ENCODE peak calls at places on chromosomes 11 and 22, in nine cellular contexts. One of them, this sample, is unnamed.

GRCh38 chr11:124861670-124862069 is 3.6 kb upstream of the ROBO3 start:
- DNase-seq in fibroblast of lung: no peak
- DNase-seq in CD8-positive, alpha-beta T cell: no peak
- DNase-seq in BE2C: no peak
- DNase-seq in trophoblast cell: no peak
- DNase-seq in naive thymus-derived CD4-positive, alpha-beta T cell: no peak
- DNase-seq in CD8-positive, alpha-beta memory T cell: no peak
- DNase-seq in prostate gland: no peak
- DNase-seq in mucosa of descending colon: no peak
- DNase-seq in this sample: no peak

GRCh38 chr11:77617892-77618291 is 19.7 kb downstream of the CLNS1A start:
- DNase-seq in mucosa of descending colon: no peak
- DNase-seq in CD8-positive, alpha-beta T cell: no peak
- DNase-seq in prostate gland: no peak
- DNase-seq in trophoblast cell: no peak
- DNase-seq in CD8-positive, alpha-beta memory T cell: no peak
- DNase-seq in naive thymus-derived CD4-positive, alpha-beta T cell: no peak
- DNase-seq in fibroblast of lung: no peak
- DNase-seq in BE2C: no peak
- DNase-seq in this sample: no peak

GRCh38 chr11:81070948-81071347 is 1630.1 kb upstream of the TENM4 start:
- DNase-seq in BE2C: no peak
- DNase-seq in fibroblast of lung: no peak
- DNase-seq in trophoblast cell: no peak
- DNase-seq in mucosa of descending colon: no peak
- DNase-seq in prostate gland: no peak
- DNase-seq in CD8-positive, alpha-beta T cell: no peak
- DNase-seq in CD8-positive, alpha-beta memory T cell: no peak
- DNase-seq in naive thymus-derived CD4-positive, alpha-beta T cell: no peak
- DNase-seq in this sample: no peak

GRCh38 chr22:37675930-37676571 is 615 bp downstream of the LGALS1 start:
- DNase-seq in CD8-positive, alpha-beta T cell: no peak
- DNase-seq in mucosa of descending colon: peak; percentile 62
- DNase-seq in fibroblast of lung: peak; percentile 58
- DNase-seq in naive thymus-derived CD4-positive, alpha-beta T cell: no peak
- DNase-seq in prostate gland: no peak
- DNase-seq in CD8-positive, alpha-beta memory T cell: no peak
- DNase-seq in BE2C: peak; percentile 37
- DNase-seq in trophoblast cell: no peak
- DNase-seq in this sample: no peak

GRCh38 chr11:110251837-110252236 is 44.6 kb downstream of the RDX start:
- DNase-seq in fibroblast of lung: peak; percentile 43
- DNase-seq in mucosa of descending colon: no peak
- DNase-seq in prostate gland: no peak
- DNase-seq in naive thymus-derived CD4-positive, alpha-beta T cell: no peak
- DNase-seq in CD8-positive, alpha-beta memory T cell: no peak
- DNase-seq in trophoblast cell: no peak
- DNase-seq in BE2C: no peak
- DNase-seq in CD8-positive, alpha-beta T cell: no peak
- DNase-seq in this sample: no peak

GRCh38 chr22:50724616-50725015 is 13.4 kb upstream of the ACR start:
- DNase-seq in mucosa of descending colon: no peak
- DNase-seq in BE2C: no peak
- DNase-seq in CD8-positive, alpha-beta T cell: no peak
- DNase-seq in fibroblast of lung: no peak
- DNase-seq in naive thymus-derived CD4-positive, alpha-beta T cell: no peak
- DNase-seq in trophoblast cell: no peak
- DNase-seq in CD8-positive, alpha-beta memory T cell: no peak
- DNase-seq in prostate gland: no peak
- DNase-seq in this sample: no peak

GRCh38 chr22:23218867-23219251 is 38.5 kb downstream of the BCR start:
- DNase-seq in naive thymus-derived CD4-positive, alpha-beta T cell: no peak
- DNase-seq in prostate gland: no peak
- DNase-seq in BE2C: no peak
- DNase-seq in CD8-positive, alpha-beta T cell: no peak
- DNase-seq in CD8-positive, alpha-beta memory T cell: no peak
- DNase-seq in trophoblast cell: no peak
- DNase-seq in fibroblast of lung: peak; percentile 77
- DNase-seq in mucosa of descending colon: peak; percentile 69
- DNase-seq in this sample: peak; percentile 79

GRCh38 chr22:50014655-50015401 is 2.3 kb upstream of the IL17REL start:
- DNase-seq in trophoblast cell: no peak
- DNase-seq in prostate gland: no peak
- DNase-seq in CD8-positive, alpha-beta T cell: no peak
- DNase-seq in mucosa of descending colon: no peak
- DNase-seq in CD8-positive, alpha-beta memory T cell: peak; percentile 22
- DNase-seq in naive thymus-derived CD4-positive, alpha-beta T cell: no peak
- DNase-seq in BE2C: peak; percentile 12
- DNase-seq in fibroblast of lung: no peak
- DNase-seq in this sample: no peak

GRCh38 chr11:66467756-66468155 is 1.1 kb downstream of the PELI3 start:
- DNase-seq in mucosa of descending colon: peak; percentile 60
- DNase-seq in fibroblast of lung: peak; percentile 25
- DNase-seq in CD8-positive, alpha-beta T cell: no peak
- DNase-seq in prostate gland: no peak
- DNase-seq in BE2C: no peak
- DNase-seq in CD8-positive, alpha-beta memory T cell: no peak
- DNase-seq in naive thymus-derived CD4-positive, alpha-beta T cell: no peak
- DNase-seq in trophoblast cell: peak; percentile 31
- DNase-seq in this sample: no peak

GRCh38 chr11:75450826-75451783 is 18.1 kb upstream of the KLHL35 start:
- DNase-seq in CD8-positive, alpha-beta T cell: no peak
- DNase-seq in mucosa of descending colon: no peak
- DNase-seq in BE2C: peak; percentile 54
- DNase-seq in trophoblast cell: no peak
- DNase-seq in naive thymus-derived CD4-positive, alpha-beta T cell: no peak
- DNase-seq in fibroblast of lung: no peak
- DNase-seq in CD8-positive, alpha-beta memory T cell: no peak
- DNase-seq in prostate gland: no peak
- DNase-seq in this sample: no peak

GRCh38 chr22:19873138-19873959 is 18.7 kb upstream of the GNB1L start:
- DNase-seq in BE2C: no peak
- DNase-seq in fibroblast of lung: no peak
- DNase-seq in prostate gland: no peak
- DNase-seq in trophoblast cell: no peak
- DNase-seq in CD8-positive, alpha-beta T cell: no peak
- DNase-seq in naive thymus-derived CD4-positive, alpha-beta T cell: no peak
- DNase-seq in CD8-positive, alpha-beta memory T cell: no peak
- DNase-seq in mucosa of descending colon: peak; percentile 84
- DNase-seq in this sample: no peak

GRCh38 chr22:46090631-46091201 is 59.6 kb upstream of the PPARA start:
- DNase-seq in prostate gland: no peak
- DNase-seq in CD8-positive, alpha-beta memory T cell: no peak
- DNase-seq in fibroblast of lung: no peak
- DNase-seq in naive thymus-derived CD4-positive, alpha-beta T cell: no peak
- DNase-seq in mucosa of descending colon: peak; percentile 24
- DNase-seq in CD8-positive, alpha-beta T cell: no peak
- DNase-seq in BE2C: peak; percentile 12
- DNase-seq in trophoblast cell: no peak
- DNase-seq in this sample: no peak

GRCh38 chr11:83057721-83058120 is 14.0 kb downstream of the RAB30 start:
- DNase-seq in fibroblast of lung: no peak
- DNase-seq in trophoblast cell: no peak
- DNase-seq in prostate gland: no peak
- DNase-seq in mucosa of descending colon: no peak
- DNase-seq in CD8-positive, alpha-beta memory T cell: no peak
- DNase-seq in CD8-positive, alpha-beta T cell: no peak
- DNase-seq in BE2C: no peak
- DNase-seq in naive thymus-derived CD4-positive, alpha-beta T cell: no peak
- DNase-seq in this sample: no peak

GRCh38 chr11:83056204-83056603 is 15.5 kb downstream of the RAB30 start:
- DNase-seq in prostate gland: no peak
- DNase-seq in naive thymus-derived CD4-positive, alpha-beta T cell: no peak
- DNase-seq in fibroblast of lung: no peak
- DNase-seq in trophoblast cell: no peak
- DNase-seq in CD8-positive, alpha-beta memory T cell: no peak
- DNase-seq in BE2C: no peak
- DNase-seq in mucosa of descending colon: no peak
- DNase-seq in CD8-positive, alpha-beta T cell: no peak
- DNase-seq in this sample: no peak

GRCh38 chr11:83054001-83054400 is 17.7 kb downstream of the RAB30 start:
- DNase-seq in mucosa of descending colon: no peak
- DNase-seq in BE2C: no peak
- DNase-seq in CD8-positive, alpha-beta T cell: no peak
- DNase-seq in trophoblast cell: no peak
- DNase-seq in fibroblast of lung: no peak
- DNase-seq in prostate gland: no peak
- DNase-seq in naive thymus-derived CD4-positive, alpha-beta T cell: no peak
- DNase-seq in CD8-positive, alpha-beta memory T cell: no peak
- DNase-seq in this sample: no peak

GRCh38 chr11:83051760-83052671 is 19.7 kb downstream of the RAB30 start:
- DNase-seq in naive thymus-derived CD4-positive, alpha-beta T cell: no peak
- DNase-seq in trophoblast cell: peak; percentile 40
- DNase-seq in mucosa of descending colon: no peak
- DNase-seq in BE2C: peak; percentile 60
- DNase-seq in CD8-positive, alpha-beta memory T cell: no peak
- DNase-seq in prostate gland: peak; percentile 78
- DNase-seq in fibroblast of lung: peak; percentile 99
- DNase-seq in CD8-positive, alpha-beta T cell: no peak
- DNase-seq in this sample: peak; percentile 71

GRCh38 chr11:83054904-83055380 is 16.8 kb downstream of the RAB30 start:
- DNase-seq in naive thymus-derived CD4-positive, alpha-beta T cell: no peak
- DNase-seq in BE2C: no peak
- DNase-seq in trophoblast cell: no peak
- DNase-seq in mucosa of descending colon: no peak
- DNase-seq in CD8-positive, alpha-beta T cell: no peak
- DNase-seq in CD8-positive, alpha-beta memory T cell: no peak
- DNase-seq in fibroblast of lung: no peak
- DNase-seq in prostate gland: no peak
- DNase-seq in this sample: no peak
- H3K4me1 ChIP-seq in naive thymus-derived CD4-positive, alpha-beta T cell: peaks cover 7% of the 10 kb centered on the region
- H3K4me1 ChIP-seq in BE2C: peaks cover 22% of the 10 kb centered on the region
- H3K4me1 ChIP-seq in trophoblast cell: no peaks in the 10 kb centered on the region
- H3K4me1 ChIP-seq in mucosa of descending colon: peaks cover 5% of the 10 kb centered on the region
- H3K4me1 ChIP-seq in CD8-positive, alpha-beta T cell: peaks cover 9% of the 10 kb centered on the region
- H3K4me1 ChIP-seq in CD8-positive, alpha-beta memory T cell: peaks cover 10% of the 10 kb centered on the region
- H3K4me1 ChIP-seq in fibroblast of lung: peaks cover 17% of the 10 kb centered on the region
- H3K4me1 ChIP-seq in prostate gland: no peaks in the 10 kb centered on the region
- H3K4me1 ChIP-seq in this sample: peaks cover 35% of the 10 kb centered on the region

GRCh38 chr11:102390667-102391449 is 43.8 kb downstream of the BIRC2 start:
- DNase-seq in prostate gland: peak; percentile 50
- DNase-seq in BE2C: peak; percentile 68
- DNase-seq in fibroblast of lung: peak; percentile 72
- DNase-seq in trophoblast cell: peak; percentile 32
- DNase-seq in naive thymus-derived CD4-positive, alpha-beta T cell: peak; percentile 36
- DNase-seq in CD8-positive, alpha-beta T cell: peak; percentile 27
- DNase-seq in CD8-positive, alpha-beta memory T cell: peak; percentile 44
- DNase-seq in mucosa of descending colon: peak; percentile 70
- DNase-seq in this sample: peak; percentile 34
- H3K4me1 ChIP-seq in prostate gland: no peaks in the 10 kb centered on the region
- H3K4me1 ChIP-seq in BE2C: peaks cover 16% of the 10 kb centered on the region
- H3K4me1 ChIP-seq in fibroblast of lung: no peaks in the 10 kb centered on the region
- H3K4me1 ChIP-seq in trophoblast cell: no peaks in the 10 kb centered on the region
- H3K4me1 ChIP-seq in naive thymus-derived CD4-positive, alpha-beta T cell: peaks cover 15% of the 10 kb centered on the region
- H3K4me1 ChIP-seq in CD8-positive, alpha-beta T cell: peaks cover 17% of the 10 kb centered on the region
- H3K4me1 ChIP-seq in CD8-positive, alpha-beta memory T cell: peaks cover 20% of the 10 kb centered on the region
- H3K4me1 ChIP-seq in mucosa of descending colon: no peaks in the 10 kb centered on the region
- H3K4me1 ChIP-seq in this sample: no peaks in the 10 kb centered on the region

GRCh38 chr11:61587951-61588695 is 7.2 kb upstream of the SYT7 start:
- DNase-seq in trophoblast cell: no peak
- DNase-seq in CD8-positive, alpha-beta T cell: peak; percentile 53
- DNase-seq in mucosa of descending colon: peak; percentile 88
- DNase-seq in naive thymus-derived CD4-positive, alpha-beta T cell: peak; percentile 58
- DNase-seq in prostate gland: peak; percentile 85
- DNase-seq in CD8-positive, alpha-beta memory T cell: peak; percentile 55
- DNase-seq in fibroblast of lung: no peak
- DNase-seq in BE2C: peak; percentile 48
- DNase-seq in this sample: peak; percentile 33
- H3K4me1 ChIP-seq in trophoblast cell: peaks cover 37% of the 10 kb centered on the region
- H3K4me1 ChIP-seq in CD8-positive, alpha-beta T cell: peaks cover 18% of the 10 kb centered on the region
- H3K4me1 ChIP-seq in mucosa of descending colon: peaks cover 15% of the 10 kb centered on the region
- H3K4me1 ChIP-seq in naive thymus-derived CD4-positive, alpha-beta T cell: peaks cover 11% of the 10 kb centered on the region
- H3K4me1 ChIP-seq in prostate gland: peaks cover 19% of the 10 kb centered on the region
- H3K4me1 ChIP-seq in CD8-positive, alpha-beta memory T cell: peaks cover 12% of the 10 kb centered on the region
- H3K4me1 ChIP-seq in fibroblast of lung: peaks cover 6% of the 10 kb centered on the region
- H3K4me1 ChIP-seq in BE2C: peaks cover 5% of the 10 kb centered on the region
- H3K4me1 ChIP-seq in this sample: peaks cover 10% of the 10 kb centered on the region

GRCh38 chr22:36374603-36375024 is 13.2 kb downstream of the MYH9 start:
- DNase-seq in BE2C: no peak
- DNase-seq in CD8-positive, alpha-beta memory T cell: no peak
- DNase-seq in naive thymus-derived CD4-positive, alpha-beta T cell: no peak
- DNase-seq in mucosa of descending colon: no peak
- DNase-seq in CD8-positive, alpha-beta T cell: peak; percentile 47
- DNase-seq in fibroblast of lung: no peak
- DNase-seq in prostate gland: no peak
- DNase-seq in trophoblast cell: peak; percentile 86
- DNase-seq in this sample: no peak

GRCh38 chr22:36373258-36373579 is 14.5 kb downstream of the MYH9 start:
- DNase-seq in prostate gland: peak; percentile 72
- DNase-seq in trophoblast cell: no peak
- DNase-seq in CD8-positive, alpha-beta T cell: no peak
- DNase-seq in fibroblast of lung: no peak
- DNase-seq in BE2C: no peak
- DNase-seq in naive thymus-derived CD4-positive, alpha-beta T cell: no peak
- DNase-seq in mucosa of descending colon: no peak
- DNase-seq in CD8-positive, alpha-beta memory T cell: no peak
- DNase-seq in this sample: no peak

GRCh38 chr22:36377022-36377631 is 10.6 kb downstream of the MYH9 start:
- DNase-seq in naive thymus-derived CD4-positive, alpha-beta T cell: peak; percentile 82
- DNase-seq in CD8-positive, alpha-beta T cell: no peak
- DNase-seq in fibroblast of lung: no peak
- DNase-seq in trophoblast cell: no peak
- DNase-seq in prostate gland: no peak
- DNase-seq in BE2C: no peak
- DNase-seq in mucosa of descending colon: no peak
- DNase-seq in CD8-positive, alpha-beta memory T cell: peak; percentile 80
- DNase-seq in this sample: no peak

GRCh38 chr22:36376265-36376664 is 11.5 kb downstream of the MYH9 start:
- DNase-seq in mucosa of descending colon: no peak
- DNase-seq in CD8-positive, alpha-beta memory T cell: no peak
- DNase-seq in naive thymus-derived CD4-positive, alpha-beta T cell: no peak
- DNase-seq in trophoblast cell: no peak
- DNase-seq in fibroblast of lung: no peak
- DNase-seq in prostate gland: no peak
- DNase-seq in BE2C: no peak
- DNase-seq in CD8-positive, alpha-beta T cell: no peak
- DNase-seq in this sample: no peak

DNA sequence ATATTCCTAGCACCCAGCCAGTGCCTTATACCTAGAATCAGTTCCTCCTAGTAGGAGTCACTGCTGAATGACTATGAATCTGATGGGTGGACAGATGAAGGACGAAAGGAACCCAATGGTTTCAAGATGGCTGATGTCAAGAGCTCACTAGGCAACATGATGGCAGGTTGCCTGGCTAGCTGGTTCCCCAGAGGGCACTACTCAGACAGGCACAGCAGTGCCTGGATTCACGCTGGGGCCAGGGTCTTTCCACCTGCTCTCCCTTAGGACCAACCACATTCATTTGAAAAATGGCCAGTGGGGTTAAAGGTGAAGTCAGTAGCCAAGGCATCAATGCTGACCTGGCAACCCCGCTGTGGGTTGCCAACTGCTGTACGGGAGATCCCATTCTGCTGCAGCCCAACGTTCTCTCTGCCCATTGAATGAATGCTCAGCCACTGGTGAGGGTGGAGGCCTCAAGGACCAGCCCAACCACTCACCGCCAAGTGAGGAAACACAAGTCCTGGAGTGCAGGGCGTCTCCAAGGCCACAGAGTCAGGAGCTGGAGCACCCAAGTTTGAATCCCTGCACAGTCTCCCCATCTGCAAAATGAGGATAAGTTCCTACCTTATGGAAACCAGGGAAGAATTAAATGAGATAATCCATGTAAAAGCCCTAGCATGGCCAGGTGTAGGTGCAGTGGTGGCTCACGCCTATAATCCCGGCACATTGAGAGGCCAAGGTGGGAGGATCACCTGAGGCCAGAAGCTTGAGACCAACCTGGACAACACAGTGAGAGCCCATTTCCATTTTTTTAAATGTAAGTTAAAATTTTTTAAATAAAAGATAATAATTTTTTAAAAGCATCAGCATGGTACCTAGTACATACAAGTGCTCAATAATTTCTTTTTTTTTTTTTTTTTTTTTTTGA is 12.4 kb downstream of the MYH9 start:
- DNase-seq in fibroblast of lung: no peak
- DNase-seq in CD8-positive, alpha-beta memory T cell: no peak
- DNase-seq in CD8-positive, alpha-beta T cell: no peak
- DNase-seq in mucosa of descending colon: no peak
- DNase-seq in BE2C: no peak
- DNase-seq in prostate gland: no peak
- DNase-seq in naive thymus-derived CD4-positive, alpha-beta T cell: no peak
- DNase-seq in trophoblast cell: no peak
- DNase-seq in this sample: no peak
- H3K4me1 ChIP-seq in fibroblast of lung: peaks cover 51% of the 10 kb centered on the region
- H3K4me1 ChIP-seq in CD8-positive, alpha-beta memory T cell: peaks cover 99% of the 10 kb centered on the region
- H3K4me1 ChIP-seq in CD8-positive, alpha-beta T cell: peaks cover 97% of the 10 kb centered on the region
- H3K4me1 ChIP-seq in mucosa of descending colon: peaks cover 86% of the 10 kb centered on the region
- H3K4me1 ChIP-seq in BE2C: peaks cover 8% of the 10 kb centered on the region
- H3K4me1 ChIP-seq in prostate gland: peaks cover 44% of the 10 kb centered on the region
- H3K4me1 ChIP-seq in naive thymus-derived CD4-positive, alpha-beta T cell: peaks cover 93% of the 10 kb centered on the region
- H3K4me1 ChIP-seq in trophoblast cell: peaks cover 43% of the 10 kb centered on the region
- H3K4me1 ChIP-seq in this sample: peaks cover 63% of the 10 kb centered on the region

This sample was measured in SJSA1.